ENCODE peak calls at places on chromosome 12, in nine cellular contexts. C, K, R, J, G, Y, V, D and A are unnamed samples.

GRCh38 chr12:103676863-103677262 is 89.8 kb downstream of the STAB2 start:
- DNase-seq in C (no peak), D (no peak), V (no peak), R (no peak), Y (no peak), J (no peak), G (no peak), K (no peak), A (no peak)

GRCh38 chr12:116647802-116648201 is 88.6 kb downstream of the MAP1LC3B2 start:
- DNase-seq in R (no peak), K (no peak), Y (no peak), J (no peak), D (no peak), G (no peak), V (no peak), C (no peak), A (no peak)

GRCh38 chr12:11718768-11719253 is 69.3 kb downstream of the ETV6 start:
- DNase-seq in J (no peak), G (peak), D (peak), V (peak), K (peak), R (no peak), Y (no peak), C (peak), A (peak)

GRCh38 chr12:40225337-40225983 is 663 bp downstream of the LRRK2 start:
- DNase-seq in C (no peak), K (no peak), V (no peak), G (no peak), J (no peak), Y (no peak), R (no peak), D (no peak), A (no peak)

GRCh38 chr12:105725054-105725453 is 394.6 kb downstream of the C12orf75 start:
- DNase-seq in D (peak), K (no peak), C (no peak), J (no peak), R (no peak), Y (no peak), V (no peak), G (no peak), A (no peak)

GRCh38 chr12:74328623-74329022 is 209.0 kb upstream of the ATXN7L3B start:
- DNase-seq in C (no peak), V (no peak), D (no peak), G (no peak), K (peak), Y (no peak), J (no peak), R (no peak), A (no peak)

GRCh38 chr12:67472551-67472950 is 176.0 kb upstream of the DYRK2 start:
- DNase-seq in R (no peak), K (no peak), D (no peak), Y (no peak), C (no peak), J (no peak), V (no peak), G (no peak), A (no peak)

GRCh38 chr12:131919366-131920156 is 9.5 kb upstream of the PUS1 start:
- DNase-seq in C (no peak), V (no peak), K (no peak), G (no peak), Y (no peak), R (no peak), J (no peak), D (no peak), A (no peak)

GRCh38 chr12:77049767-77050353 is 15.5 kb downstream of the E2F7 start:
- DNase-seq in K (peak), D (peak), J (no peak), V (peak), R (peak), Y (peak), C (no peak), G (peak), A (peak)

GRCh38 chr12:12047682-12048081 is 23.1 kb upstream of the BCL2L14 start:
- DNase-seq in V (no peak), C (no peak), Y (no peak), R (no peak), J (no peak), G (no peak), K (no peak), D (no peak), A (no peak)

GRCh38 chr12:21795648-21796328 is 21.3 kb upstream of the KCNJ8 start:
- DNase-seq in Y (no peak), J (no peak), D (no peak), V (no peak), G (no peak), C (no peak), K (no peak), R (no peak), A (no peak)

GRCh38 chr12:62714409-62715075 is 220.4 kb downstream of the PPM1H start:
- DNase-seq in C (no peak), J (no peak), G (no peak), Y (no peak), V (no peak), D (no peak), R (no peak), K (no peak), A (no peak)

GRCh38 chr12:50706606-50707005 is 57.3 kb upstream of the ATF1 start:
- DNase-seq in C (no peak), V (no peak), K (no peak), D (no peak), J (no peak), Y (no peak), G (no peak), R (no peak), A (no peak)

GRCh38 chr12:78120866-78121590 is 290.3 kb downstream of the NAV3 start:
- DNase-seq in Y (no peak), D (peak), V (peak), K (peak), J (no peak), G (peak), R (peak), C (no peak), A (peak)

GRCh38 chr12:52774629-52775250 is 2.4 kb downstream of the KRT76 start:
- DNase-seq in K (no peak), V (no peak), D (no peak), G (no peak), C (no peak), Y (no peak), R (no peak), J (no peak), A (no peak)

GRCh38 chr12:40253936-40254335 is 29.1 kb downstream of the LRRK2 start:
- DNase-seq in R (no peak), V (no peak), Y (no peak), C (no peak), K (peak), J (no peak), D (peak), G (peak), A (peak)

GRCh38 chr12:62813031-62813829 is 121.7 kb downstream of the PPM1H start:
- DNase-seq in Y (peak), C (peak), R (peak), K (peak), V (peak), J (peak), D (peak), G (peak), A (peak)

GRCh38 chr12:131045705-131046460 is 92.2 kb downstream of the ADGRD1 start:
- DNase-seq in K (no peak), C (no peak), V (no peak), J (no peak), D (no peak), R (no peak), G (no peak), Y (no peak), A (no peak)

GRCh38 chr12:68428724-68429580 is 96.8 kb upstream of the MDM1 start:
- DNase-seq in K (no peak), G (peak), C (no peak), D (no peak), R (no peak), V (peak), Y (no peak), J (no peak), A (no peak)

GRCh38 chr12:53989227-53990113 is 4.5 kb downstream of the HOXC10 start:
- DNase-seq in G (peak), K (peak), D (peak), C (peak), J (no peak), Y (no peak), V (peak), R (peak), A (peak)

GRCh38 chr12:44875417-44875953 is 630 bp downstream of the NELL2 start:
- DNase-seq in C (no peak), D (peak), J (peak), R (no peak), K (no peak), V (peak), Y (no peak), G (no peak), A (no peak)

GRCh38 chr12:123712780-123713319 is 697 bp downstream of the ATP6V0A2 start:
- DNase-seq in C (peak), G (peak), D (no peak), R (no peak), J (no peak), K (peak), V (peak), Y (no peak), A (no peak)

GRCh38 chr12:124745891-124746570 is 117.6 kb downstream of the SCARB1 start:
- DNase-seq in J (peak), V (peak), D (peak), K (peak), C (peak), R (peak), Y (no peak), G (peak), A (peak)

GRCh38 chr12:23906329-23906728 is 43.1 kb downstream of the SOX5 start:
- DNase-seq in C (no peak), V (peak), R (no peak), J (peak), D (peak), K (peak), G (peak), Y (no peak), A (no peak)

GRCh38 chr12:8050600-8051250 is 15.4 kb downstream of the C3AR1 start:
- DNase-seq in G (no peak), K (no peak), V (no peak), R (no peak), C (no peak), Y (no peak), D (no peak), J (no peak), A (no peak)

GRCh38 chr12:95674631-95675030 is 115.9 kb downstream of the NTN4 start:
- DNase-seq in R (no peak), J (no peak), G (peak), D (peak), C (no peak), K (peak), V (no peak), Y (no peak), A (peak)

GRCh38 chr12:69024907-69025306 is 91.9 kb upstream of the CPM start:
- DNase-seq in D (peak), K (peak), R (no peak), Y (no peak), G (peak), J (no peak), C (no peak), V (peak), A (peak)

GRCh38 chr12:114164354-114164753 is 198.2 kb upstream of the RBM19 start:
- DNase-seq in Y (no peak), K (no peak), G (no peak), J (no peak), C (no peak), D (no peak), V (no peak), R (no peak), A (no peak)

GRCh38 chr12:96104566-96104965 is 69.2 kb upstream of the LTA4H start:
- DNase-seq in J (no peak), Y (no peak), C (no peak), V (no peak), K (no peak), G (no peak), R (no peak), D (no peak), A (no peak)

GRCh38 chr12:14982562-14982961 is 9.7 kb downstream of the PDE6H start:
- DNase-seq in J (no peak), D (peak), V (no peak), R (peak), C (no peak), K (peak), G (peak), Y (no peak), A (no peak)

GRCh38 chr12:119512772-119513497 is 80.6 kb upstream of the TMEM233 start:
- DNase-seq in G (peak), J (peak), D (no peak), V (peak), C (no peak), R (peak), K (peak), Y (no peak), A (peak)

GRCh38 chr12:95115641-95116040 is 42.2 kb upstream of the NR2C1 start:
- DNase-seq in J (no peak), R (no peak), D (peak), V (no peak), K (no peak), Y (no peak), C (no peak), G (no peak), A (no peak)

GRCh38 chr12:66493841-66494240 is 185.0 kb downstream of the GRIP1 start:
- DNase-seq in D (no peak), J (no peak), C (no peak), R (no peak), K (no peak), G (no peak), V (no peak), Y (no peak), A (no peak)

GRCh38 chr12:124162151-124163110 is 132.5 kb upstream of the RFLNA start:
- DNase-seq in D (no peak), V (no peak), K (peak), C (no peak), G (no peak), J (no peak), R (no peak), Y (no peak), A (no peak)

GRCh38 chr12:65051196-65051595 is 69.9 kb downstream of the WIF1 start:
- DNase-seq in K (no peak), Y (no peak), G (no peak), D (no peak), J (peak), C (no peak), V (no peak), R (no peak), A (no peak)

GRCh38 chr12:54759751-54760150 is 94.6 kb upstream of the MUCL1 start:
- DNase-seq in K (peak), V (peak), R (peak), Y (no peak), C (no peak), G (peak), D (no peak), J (peak), A (peak)

GRCh38 chr12:102474438-102475064 is 5.8 kb downstream of the IGF1 start:
- DNase-seq in R (no peak), K (peak), G (no peak), D (no peak), V (peak), J (no peak), Y (no peak), C (no peak), A (no peak)

GRCh38 chr12:26286186-26286585 is 90.8 kb downstream of the SSPN start:
- DNase-seq in D (no peak), K (no peak), R (no peak), Y (no peak), J (no peak), G (no peak), V (peak), C (no peak), A (no peak)

GRCh38 chr12:67593871-67594330 is 54.6 kb upstream of the DYRK2 start:
- DNase-seq in C (no peak), Y (no peak), V (no peak), K (no peak), J (no peak), R (no peak), G (no peak), D (no peak), A (no peak)